ENCODE peak calls at places on chromosome 15, in five cellular contexts. B is fibroblast of mammary gland, Z is AG09319, L is HFF-Myc, D is pancreas. E is an unnamed sample.

GRCh38 chr15:77060560-77060959 is 10.3 kb downstream of the TSPAN3 start:
- DNase-seq in B (peak), Z (no peak), L (no peak), D (no peak), E (no peak)

GRCh38 chr15:63198752-63199250 is 9.4 kb downstream of the RAB8B start:
- DNase-seq in B (no peak), Z (no peak), L (no peak), D (no peak), E (no peak)

GRCh38 chr15:25176616-25176923 is 221.8 kb downstream of the SNRPN start:
- DNase-seq in B (no peak), Z (no peak), L (no peak), D (peak), E (no peak)

GRCh38 chr15:92669432-92669831 is 13.9 kb upstream of the FAM174B start:
- DNase-seq in B (no peak), Z (no peak), L (no peak), D (no peak), E (no peak)

GRCh38 chr15:55802600-55803376 is 59.8 kb upstream of the PRTG start:
- DNase-seq in B (no peak), Z (no peak), L (no peak), D (no peak), E (no peak)

GRCh38 chr15:74400915-74401757 is 32.6 kb downstream of the SEMA7A start:
- DNase-seq in B (peak), Z (no peak), L (no peak), D (no peak), E (no peak)

GRCh38 chr15:54582863-54583643 is 604.8 kb downstream of the UNC13C start:
- DNase-seq in B (no peak), Z (no peak), L (no peak), D (no peak), E (no peak)

GRCh38 chr15:66862111-66862815 is 160.2 kb downstream of the SMAD6 start:
- DNase-seq in B (peak), Z (no peak), L (no peak), D (no peak), E (no peak)

GRCh38 chr15:92801774-92802464 is 98.2 kb upstream of the CHD2 start:
- DNase-seq in B (peak), Z (peak), L (peak), D (no peak), E (no peak)

GRCh38 chr15:74793135-74794028 is 11.5 kb downstream of the CSK start:
- DNase-seq in B (no peak), Z (no peak), L (no peak), D (no peak), E (no peak)

GRCh38 chr15:29821416-29822099 is 710 bp downstream of the TJP1 start:
- DNase-seq in B (peak), Z (peak), L (no peak), D (peak), E (no peak)

GRCh38 chr15:67003586-67003985 is 61.8 kb upstream of the SMAD3 start:
- DNase-seq in B (peak), Z (no peak), L (no peak), D (no peak), E (no peak)

GRCh38 chr15:27527490-27528067 is 556.6 kb downstream of the GABRG3 start:
- DNase-seq in B (no peak), Z (no peak), L (no peak), D (no peak), E (no peak)

GRCh38 chr15:80989110-80989517 is 505 bp downstream of the MESD start:
- DNase-seq in B (no peak), Z (no peak), L (no peak), D (no peak), E (no peak)

GRCh38 chr15:73237910-73238309 is 130.8 kb downstream of the HCN4 start:
- DNase-seq in B (no peak), Z (no peak), L (no peak), D (no peak), E (no peak)
- TF ChIP-seq CTCF in B (no peak), Z (no peak), L (no peak), D (no peak), E (no peak)

DNA sequence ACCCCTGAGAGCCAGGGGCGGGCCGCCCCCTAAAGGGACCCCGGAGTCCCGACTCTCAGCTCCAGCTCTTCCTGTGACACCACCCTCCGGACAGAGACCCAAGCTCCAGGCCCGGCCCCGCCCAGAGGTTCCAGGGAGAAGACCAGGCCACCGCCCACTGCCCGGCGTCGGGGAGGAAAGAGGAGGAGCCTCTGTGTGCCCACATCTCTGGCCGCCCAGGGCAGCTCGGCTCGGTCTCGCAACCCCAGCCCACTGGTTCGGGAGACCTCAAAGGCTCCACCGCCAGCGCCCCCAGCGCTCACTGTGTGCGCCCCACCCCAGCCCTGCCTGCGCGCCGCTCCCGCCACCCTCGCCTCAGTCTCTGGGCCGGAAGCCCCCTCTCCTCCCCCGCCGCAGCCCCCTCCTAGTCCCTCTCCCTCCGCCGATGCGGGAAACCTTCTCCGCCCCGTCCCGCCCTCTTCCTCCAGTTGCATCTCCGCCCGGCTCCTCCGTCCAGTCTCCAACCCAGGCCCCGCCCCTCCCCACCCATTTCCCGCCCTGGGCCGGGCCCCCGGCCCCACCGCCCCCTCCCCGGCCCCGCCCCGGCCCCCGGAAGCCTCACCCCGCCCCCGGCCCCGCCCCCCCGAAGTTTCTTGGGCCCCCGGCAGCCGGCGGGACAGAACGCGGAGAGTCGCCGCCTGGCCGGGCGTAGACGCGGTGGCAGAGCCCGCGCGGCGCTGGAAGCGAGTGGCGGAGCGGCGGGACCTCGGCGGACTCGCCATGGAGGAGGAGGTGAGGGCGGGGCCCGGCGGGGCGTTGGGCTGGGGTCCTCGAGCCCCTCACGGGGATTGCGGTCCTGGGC is at the start of gene PLEKHO2:
- DNase-seq in B (peak), Z (peak), L (peak), D (peak), E (peak)
- TF ChIP-seq CTCF in B (no peak), Z (no peak), L (no peak), D (no peak), E (no peak)

GRCh38 chr15:42093966-42094365 is 396 bp downstream of the PLA2G4D start:
- DNase-seq in B (no peak), Z (no peak), L (no peak), D (no peak), E (no peak)

GRCh38 chr15:42097018-42097417 is 2.7 kb upstream of the PLA2G4D start:
- DNase-seq in B (no peak), Z (no peak), L (no peak), D (no peak), E (no peak)

GRCh38 chr15:42092666-42093445 is 1.5 kb downstream of the PLA2G4D start:
- DNase-seq in B (peak), Z (no peak), L (no peak), D (no peak), E (no peak)

GRCh38 chr15:42091753-42092665 is 2.4 kb downstream of the PLA2G4D start:
- DNase-seq in B (no peak), Z (no peak), L (no peak), D (no peak), E (no peak)

GRCh38 chr15:42094512-42094963 is at the start of gene PLA2G4D:
- DNase-seq in B (no peak), Z (no peak), L (no peak), D (no peak), E (no peak)
- TF ChIP-seq CTCF in B (no peak), Z (no peak), L (no peak), D (no peak), E (no peak)

GRCh38 chr15:35723852-35724251 is 177.9 kb upstream of the DPH6 start:
- DNase-seq in B (no peak), Z (no peak), L (no peak), D (no peak), E (no peak)

GRCh38 chr15:35723120-35723707 is 177.2 kb upstream of the DPH6 start:
- DNase-seq in B (no peak), Z (no peak), L (no peak), D (no peak), E (no peak)

GRCh38 chr15:35724626-35725025 is 178.7 kb upstream of the DPH6 start:
- DNase-seq in B (no peak), Z (no peak), L (no peak), D (no peak), E (no peak)

GRCh38 chr15:35727627-35728026 is 181.7 kb upstream of the DPH6 start:
- DNase-seq in B (no peak), Z (no peak), L (no peak), D (no peak), E (no peak)

DNA sequence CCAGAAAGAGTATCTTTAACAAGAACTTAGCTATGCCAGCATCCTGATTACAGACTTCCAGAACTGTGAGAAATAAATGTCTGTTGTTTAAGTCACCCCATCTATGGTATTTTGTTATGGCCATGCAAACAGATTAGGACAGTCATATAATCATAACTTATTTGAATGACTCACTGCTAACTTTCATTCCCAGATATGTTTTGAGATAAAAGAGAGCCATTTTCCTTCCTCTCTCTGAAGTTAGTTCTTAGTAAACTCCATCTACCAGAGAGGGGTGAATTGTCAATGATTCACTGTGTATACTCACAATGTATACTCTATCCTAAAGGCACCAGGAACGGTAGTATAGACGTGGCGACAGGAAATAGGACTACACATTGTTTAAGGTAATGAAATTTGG is 179.4 kb upstream of the DPH6 start:
- DNase-seq in B (peak), Z (no peak), L (no peak), D (no peak), E (no peak)
- TF ChIP-seq CTCF in B (no peak), Z (no peak), L (no peak), D (no peak), E (no peak)

DNA sequence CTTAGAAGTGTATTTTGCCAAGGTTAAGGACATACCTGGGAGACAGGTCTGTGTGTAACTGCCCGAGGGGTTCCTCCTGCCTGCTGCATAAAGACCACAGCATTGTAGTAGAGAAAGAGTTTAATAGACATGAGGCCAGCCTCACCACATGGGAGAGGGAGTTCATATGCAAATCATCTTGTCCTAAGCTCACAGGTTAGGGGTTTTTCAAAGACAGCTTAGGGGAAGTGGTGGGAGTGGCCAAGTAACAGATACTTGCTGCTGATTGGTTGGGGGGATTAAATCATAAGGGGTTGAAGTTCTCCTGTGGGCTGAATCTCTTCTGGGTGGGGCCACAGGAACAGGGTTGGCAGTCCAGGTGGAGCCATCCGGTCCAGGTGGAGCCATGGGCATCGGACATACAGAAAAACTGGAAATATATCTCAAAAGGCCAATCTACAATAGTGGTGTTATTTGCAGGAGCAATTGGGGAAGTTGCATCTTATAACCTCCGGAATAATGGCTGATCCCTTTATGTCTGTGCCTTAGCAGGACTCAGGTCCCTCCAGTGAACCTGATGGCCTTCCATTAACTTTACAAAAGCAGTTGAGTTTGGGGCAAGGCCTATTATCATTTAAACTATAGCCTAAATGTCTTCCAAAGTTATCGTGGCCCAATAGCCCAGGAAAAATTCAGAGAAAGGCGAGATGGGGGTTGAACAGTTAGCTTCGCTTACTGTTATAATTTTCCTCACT is 86.0 kb upstream of the MFGE8 start:
- DNase-seq in B (no peak), Z (no peak), L (no peak), D (no peak), E (no peak)
- TF ChIP-seq CTCF in B (no peak), Z (no peak), L (no peak), D (no peak), E (no peak)